ENCODE peak calls at places on chromosome 3, in seven cellular contexts. T is heart left ventricle, I is T-helper 1 cell, P is NCI-H2171 treated with DMSO at 0.1 percent for 48 hours, U is Daoy, O is EL, E is AG08396. G is an unnamed sample.

GRCh38 chr3:142180761-142181362 is 31.5 kb upstream of the TFDP2 start:
- DNase-seq in T (no peak), I (no peak), P (peak; percentile 6), U (peak; percentile 14), O (peak; percentile 44), E (peak; percentile 27), G (peak; percentile 65)

GRCh38 chr3:882526-882925 is 210.3 kb upstream of the CNTN6 start:
- DNase-seq in T (no peak), I (no peak), P (no peak), U (no peak), O (no peak), E (no peak), G (peak; percentile 14)

GRCh38 chr3:126113733-126114132 is 29.8 kb upstream of the SLC41A3 start:
- DNase-seq in T (no peak), I (no peak), P (no peak), U (no peak), O (no peak), E (no peak), G (no peak)

GRCh38 chr3:13133471-13133981 is 60.3 kb upstream of the IQSEC1 start:
- DNase-seq in T (no peak), I (no peak), P (no peak), U (no peak), O (no peak), E (no peak), G (no peak)

GRCh38 chr3:152471814-152472605 is 203.3 kb downstream of the MBNL1 start:
- DNase-seq in T (peak; percentile 68), I (peak; percentile 52), P (peak; percentile 62), U (peak; percentile 65), O (peak; percentile 66), E (peak; percentile 43), G (peak; percentile 79)

GRCh38 chr3:99866167-99866810 is 48.6 kb downstream of the CMSS1 start:
- DNase-seq in T (no peak), I (no peak), P (peak; percentile 73), U (peak; percentile 47), O (peak; percentile 71), E (peak; percentile 32), G (peak; percentile 52)

GRCh38 chr3:194407423-194407822 is 8.4 kb upstream of the GP5 start:
- DNase-seq in T (no peak), I (no peak), P (no peak), U (no peak), O (peak; percentile 30), E (no peak), G (no peak)

GRCh38 chr3:53056442-53056841 is 10.6 kb upstream of the SFMBT1 start:
- DNase-seq in T (no peak), I (no peak), P (no peak), U (no peak), O (peak; percentile 26), E (no peak), G (no peak)

GRCh38 chr3:127706312-127706711 is 33.6 kb downstream of the ABTB1 start:
- DNase-seq in T (peak; percentile 55), I (no peak), P (peak; percentile 14), U (no peak), O (no peak), E (no peak), G (no peak)

GRCh38 chr3:128991355-128991895 is 2.5 kb downstream of the CFAP92 start:
- DNase-seq in T (no peak), I (no peak), P (no peak), U (no peak), O (no peak), E (no peak), G (no peak)

GRCh38 chr3:23738946-23739345 is 66.8 kb upstream of the UBE2E1 start:
- DNase-seq in T (no peak), I (no peak), P (no peak), U (no peak), O (peak; percentile 11), E (no peak), G (peak; percentile 52)

GRCh38 chr3:134312072-134312872 is 61.6 kb upstream of the RYK start:
- DNase-seq in T (no peak), I (no peak), P (no peak), U (peak; percentile 85), O (peak; percentile 68), E (no peak), G (peak; percentile 57)

GRCh38 chr3:115228266-115228665 is 81.2 kb upstream of the ZBTB20 start:
- DNase-seq in T (no peak), I (no peak), P (no peak), U (no peak), O (no peak), E (no peak), G (no peak)

GRCh38 chr3:171297228-171297627 is 163.0 kb downstream of the TNIK start:
- DNase-seq in T (no peak), I (no peak), P (no peak), U (no peak), O (no peak), E (no peak), G (no peak)

GRCh38 chr3:191065183-191065805 is 133.7 kb upstream of the OSTN start:
- DNase-seq in T (no peak), I (no peak), P (peak; percentile 1), U (peak; percentile 28), O (peak; percentile 44), E (no peak), G (peak; percentile 51)

GRCh38 chr3:184227481-184227935 is 1.9 kb upstream of the VWA5B2 start:
- DNase-seq in T (no peak), I (peak; percentile 50), P (peak; percentile 34), U (peak; percentile 62), O (peak; percentile 41), E (peak; percentile 77), G (no peak)

GRCh38 chr3:122947621-122948202 is 79.9 kb downstream of the SEMA5B start:
- DNase-seq in T (no peak), I (no peak), P (no peak), U (peak; percentile 27), O (no peak), E (no peak), G (peak; percentile 71)

GRCh38 chr3:37514055-37514665 is 339.8 kb upstream of the LRRFIP2 start:
- DNase-seq in T (no peak), I (no peak), P (no peak), U (no peak), O (no peak), E (no peak), G (no peak)

GRCh38 chr3:55486857-55487375 is at the start of gene WNT5A:
- DNase-seq in T (peak; percentile 23), I (no peak), P (no peak), U (peak; percentile 74), O (peak; percentile 71), E (no peak), G (peak; percentile 61)

GRCh38 chr3:42012935-42013651 is 51.2 kb upstream of the ULK4 start:
- DNase-seq in T (peak; percentile 83), I (peak; percentile 64), P (no peak), U (peak; percentile 74), O (peak; percentile 66), E (peak; percentile 92), G (peak; percentile 46)

GRCh38 chr3:157527471-157527881 is 24.3 kb upstream of the VEPH1 start:
- DNase-seq in T (no peak), I (no peak), P (no peak), U (no peak), O (peak; percentile 45), E (no peak), G (peak; percentile 53)

GRCh38 chr3:33278106-33278672 is 947 bp downstream of the FBXL2 start:
- DNase-seq in T (no peak), I (no peak), P (peak; percentile 75), U (peak; percentile 2), O (peak; percentile 18), E (peak; percentile 14), G (peak; percentile 16)

GRCh38 chr3:38707730-38708129 is 58.2 kb upstream of the SCN5A start:
- DNase-seq in T (no peak), I (no peak), P (no peak), U (no peak), O (peak; percentile 4), E (no peak), G (no peak)

GRCh38 chr3:149752051-149752787 is at the start of gene COMMD2:
- DNase-seq in T (peak; percentile 67), I (peak; percentile 53), P (peak; percentile 91), U (peak; percentile 90), O (peak; percentile 90), E (peak; percentile 88), G (peak; percentile 87)

GRCh38 chr3:13178107-13178506 is 104.9 kb upstream of the IQSEC1 start:
- DNase-seq in T (no peak), I (no peak), P (no peak), U (no peak), O (no peak), E (no peak), G (no peak)

GRCh38 chr3:171815977-171816595 is 5.8 kb upstream of the PLD1 start:
- DNase-seq in T (no peak), I (no peak), P (no peak), U (no peak), O (peak; percentile 57), E (no peak), G (peak; percentile 90)

GRCh38 chr3:116302087-116302747 is 143.1 kb downstream of the LSAMP start:
- DNase-seq in T (no peak), I (no peak), P (no peak), U (no peak), O (no peak), E (no peak), G (peak; percentile 73)

GRCh38 chr3:113292933-113293332 is 81.6 kb downstream of the BOC start:
- DNase-seq in T (no peak), I (no peak), P (no peak), U (no peak), O (no peak), E (no peak), G (no peak)

GRCh38 chr3:194797555-194797954 is 111.9 kb downstream of the FAM43A start:
- DNase-seq in T (no peak), I (no peak), P (no peak), U (no peak), O (no peak), E (no peak), G (no peak)

GRCh38 chr3:88180398-88180999 is 30.7 kb downstream of the C3orf38 start:
- DNase-seq in T (no peak), I (no peak), P (no peak), U (peak; percentile 2), O (peak; percentile 53), E (peak; percentile 17), G (peak; percentile 72)

GRCh38 chr3:71029770-71030169 is 553.8 kb downstream of the FOXP1 start:
- DNase-seq in T (no peak), I (no peak), P (no peak), U (no peak), O (no peak), E (no peak), G (no peak)